ENCODE peak calls at places on chromosomes 13 and 19, in ten cellular contexts. N is Peyer's patch, U is heart left ventricle, X is lower leg skin, B is transverse colon, R is right lobe of liver, A is endothelial cell of umbilical vein, K is sigmoid colon, J is H54, P is stomach. Y is an unnamed sample.

GRCh38 chr13:99380921-99381645 is 73.9 kb upstream of the GPR183 start:
- DNase-seq in N (no peak), U (no peak), X (peak; percentile 10), B (no peak), R (no peak), A (no peak), K (peak; percentile 48), J (no peak), P (no peak), Y (no peak)

GRCh38 chr13:98606296-98606695 is 29.4 kb upstream of the STK24 start:
- DNase-seq in N (no peak), U (no peak), X (no peak), B (no peak), R (no peak), A (no peak), K (no peak), J (no peak), P (no peak), Y (no peak)

GRCh38 chr13:75569576-75569975 is 20.0 kb downstream of the UCHL3 start:
- DNase-seq in N (no peak), U (no peak), X (no peak), B (no peak), R (no peak), A (no peak), K (no peak), J (no peak), P (no peak), Y (no peak)

GRCh38 chr19:1566392-1567115 is 1.6 kb downstream of the MEX3D start:
- DNase-seq in N (peak; percentile 71), U (peak; percentile 69), X (no peak), B (peak; percentile 59), R (no peak), A (peak; percentile 81), K (peak; percentile 88), J (peak; percentile 92), P (peak; percentile 71), Y (peak; percentile 74)

GRCh38 chr19:10283301-10283733 is 3.4 kb upstream of the ICAM4 start:
- DNase-seq in N (no peak), U (no peak), X (no peak), B (no peak), R (no peak), A (no peak), K (no peak), J (no peak), P (no peak), Y (no peak)

GRCh38 chr19:35592226-35592625 is 6.3 kb downstream of the PMIS2 start:
- DNase-seq in N (no peak), U (no peak), X (no peak), B (no peak), R (no peak), A (peak; percentile 25), K (no peak), J (no peak), P (peak; percentile 36), Y (peak; percentile 33)

GRCh38 chr13:113187263-113187669 is 21.2 kb downstream of the PCID2 start:
- DNase-seq in N (no peak), U (peak; percentile 91), X (peak; percentile 91), B (peak; percentile 51), R (peak; percentile 62), A (peak; percentile 96), K (peak; percentile 87), J (peak; percentile 96), P (peak; percentile 72), Y (peak; percentile 96)

GRCh38 chr13:71587778-71588177 is 279.2 kb downstream of the DACH1 start:
- DNase-seq in N (no peak), U (no peak), X (no peak), B (no peak), R (no peak), A (no peak), K (no peak), J (no peak), P (no peak), Y (no peak)

DNA sequence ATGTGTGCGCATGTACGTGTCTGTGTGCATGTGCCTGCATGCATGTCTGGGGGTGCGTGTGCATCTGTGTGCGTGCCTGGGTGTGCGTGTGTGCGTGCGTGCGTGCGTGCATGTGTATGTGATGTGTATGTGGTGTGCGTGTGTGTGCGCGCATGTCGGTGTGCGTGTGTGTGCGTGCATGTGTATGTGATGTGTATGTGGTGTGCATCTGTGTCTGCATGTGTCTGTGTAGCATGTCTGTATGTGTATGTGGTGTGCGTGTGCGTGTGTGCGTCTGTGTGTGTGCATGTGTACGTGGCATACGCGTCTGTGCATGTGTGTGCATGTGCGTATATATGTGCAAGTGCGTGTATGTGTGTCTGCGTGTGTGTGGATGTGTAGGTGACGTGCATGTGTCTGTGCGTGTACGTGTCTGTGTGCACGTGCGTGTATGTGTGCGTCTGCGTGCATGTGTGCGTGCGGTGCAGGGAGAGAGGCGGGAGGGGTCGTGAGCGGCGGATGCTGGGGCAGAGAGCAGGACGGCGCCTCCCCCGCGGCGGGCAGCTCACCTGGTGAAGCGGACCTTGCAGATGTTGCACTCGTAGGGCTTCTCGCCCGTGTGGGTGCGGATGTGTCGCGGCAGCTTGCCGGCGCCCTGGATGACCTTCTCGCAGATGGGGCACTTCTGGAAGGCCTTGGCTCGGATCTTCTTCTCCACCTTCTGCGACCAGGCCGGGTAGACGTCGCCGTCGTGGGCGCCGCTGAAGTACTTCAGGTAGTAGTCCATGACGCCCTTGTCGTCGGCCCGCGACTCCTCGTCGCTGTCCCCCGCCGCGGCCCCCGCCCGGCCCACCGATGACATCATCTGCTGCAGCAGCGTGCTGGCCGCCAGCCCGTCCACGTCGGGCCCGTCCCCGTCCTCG is 13.0 kb downstream of the ZBTB7A start:
- DNase-seq in N (peak; percentile 77), U (no peak), X (no peak), B (peak; percentile 70), R (no peak), A (no peak), K (no peak), J (no peak), P (no peak), Y (no peak)
- TF ChIP-seq POLR2A in N (no peak), U (no peak), X (no peak), B (no peak), R (no peak), A (no peak), K (no peak), J (no peak), P (no peak), Y (no peak)

GRCh38 chr13:30115257-30115600 is 192.1 kb downstream of the KATNAL1 start:
- DNase-seq in N (no peak), U (no peak), X (no peak), B (no peak), R (no peak), A (no peak), K (no peak), J (no peak), P (no peak), Y (no peak)

GRCh38 chr13:30113531-30113930 is 193.8 kb downstream of the KATNAL1 start:
- DNase-seq in N (no peak), U (no peak), X (no peak), B (no peak), R (no peak), A (no peak), K (no peak), J (no peak), P (no peak), Y (no peak)

GRCh38 chr13:30113983-30114491 is 193.3 kb downstream of the KATNAL1 start:
- DNase-seq in N (peak; percentile 60), U (no peak), X (no peak), B (peak; percentile 44), R (no peak), A (no peak), K (no peak), J (no peak), P (peak; percentile 72), Y (no peak)

GRCh38 chr13:30116379-30116778 is 191.0 kb downstream of the KATNAL1 start:
- DNase-seq in N (no peak), U (no peak), X (no peak), B (no peak), R (no peak), A (no peak), K (no peak), J (no peak), P (no peak), Y (no peak)

DNA sequence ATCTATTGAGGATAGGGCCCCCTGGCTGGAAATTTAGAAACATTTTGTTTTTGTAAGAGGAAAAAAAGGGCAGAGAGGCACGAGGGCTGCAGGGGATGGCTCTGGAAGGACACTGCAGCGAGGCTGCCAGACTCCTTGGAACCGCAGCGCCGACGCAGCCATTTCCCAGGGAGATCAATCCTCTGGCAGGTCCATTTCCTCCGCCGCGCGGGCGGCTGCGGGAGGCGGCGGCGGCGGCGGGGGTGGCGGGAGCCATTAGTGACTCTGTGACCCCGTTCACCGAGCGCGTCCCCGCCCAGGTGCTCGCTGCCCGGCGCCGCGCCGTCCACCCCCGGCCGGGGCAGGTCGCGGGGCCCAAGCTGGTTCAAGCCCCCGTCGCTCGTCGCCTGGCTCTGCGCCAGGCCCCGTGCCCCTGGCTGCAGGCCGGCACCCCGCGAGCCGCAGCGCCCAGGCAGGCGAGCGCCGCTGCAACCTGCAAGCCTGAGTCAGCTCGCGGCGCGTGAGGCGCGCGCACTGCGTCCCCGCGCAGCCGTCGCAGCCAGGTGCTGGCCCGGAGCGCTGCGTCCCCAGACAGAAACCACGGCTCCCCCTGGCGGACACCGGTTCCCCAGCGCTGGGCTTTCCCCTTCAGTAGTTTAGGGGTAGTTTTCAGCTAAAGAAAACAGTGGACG is 192.6 kb downstream of the KATNAL1 start:
- DNase-seq in N (peak; percentile 96), U (peak; percentile 91), X (peak; percentile 88), B (peak; percentile 95), R (peak; percentile 92), A (peak; percentile 80), K (peak; percentile 94), J (peak; percentile 69), P (peak; percentile 96), Y (peak; percentile 94)
- TF ChIP-seq POLR2A in N (peak; percentile 34), U (no peak), X (no peak), B (no peak), R (peak; percentile 82), A (no peak), K (no peak), J (no peak), P (no peak), Y (peak; percentile 77)

GRCh38 chr19:8366121-8366581 is 2.2 kb downstream of the ANGPTL4 start:
- DNase-seq in N (peak; percentile 28), U (no peak), X (no peak), B (no peak), R (peak; percentile 30), A (no peak), K (no peak), J (peak; percentile 7), P (no peak), Y (no peak)

GRCh38 chr19:8370176-8371010 is 6.4 kb downstream of the ANGPTL4 start:
- DNase-seq in N (peak; percentile 34), U (peak; percentile 31), X (no peak), B (no peak), R (no peak), A (no peak), K (no peak), J (no peak), P (no peak), Y (no peak)

GRCh38 chr19:8366961-8367326 is 3.0 kb downstream of the ANGPTL4 start:
- DNase-seq in N (no peak), U (peak; percentile 47), X (no peak), B (peak; percentile 30), R (peak; percentile 59), A (no peak), K (peak; percentile 87), J (no peak), P (no peak), Y (no peak)

GRCh38 chr19:8368136-8368535 is 4.2 kb downstream of the ANGPTL4 start:
- DNase-seq in N (no peak), U (no peak), X (no peak), B (no peak), R (no peak), A (no peak), K (no peak), J (no peak), P (no peak), Y (no peak)

DNA sequence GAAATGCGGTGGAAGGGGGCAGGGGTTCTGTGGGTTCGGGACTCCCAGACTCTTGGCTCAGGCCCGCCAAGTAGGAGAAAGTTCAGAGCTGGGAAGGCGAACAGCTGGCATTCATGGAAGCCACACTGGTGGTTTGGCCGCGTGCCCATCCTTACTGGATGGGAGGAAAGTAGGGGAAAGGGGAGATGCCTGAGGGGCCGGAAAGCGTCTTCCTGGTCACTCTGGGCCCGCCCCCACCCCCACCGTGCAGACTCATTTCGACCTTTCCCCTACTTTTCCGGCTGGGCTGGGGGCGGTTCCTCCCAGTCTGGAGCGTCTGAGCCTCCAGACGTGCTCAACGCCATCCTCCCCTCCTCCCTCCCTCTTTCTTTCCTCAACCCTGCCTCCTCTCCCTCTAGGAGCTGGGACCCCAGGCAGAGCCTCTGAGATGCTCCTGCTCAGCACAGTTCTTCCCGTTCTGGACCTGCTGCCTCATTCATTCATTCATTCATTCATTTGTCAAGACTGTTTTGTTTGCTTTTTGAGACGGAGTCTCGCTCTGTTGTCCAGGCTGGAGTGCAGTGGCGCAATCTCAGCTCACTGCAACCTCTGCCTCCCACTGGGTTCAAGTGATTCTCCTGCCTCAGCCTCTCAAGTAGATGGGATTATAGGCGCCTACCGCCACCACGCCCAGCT is 3.5 kb downstream of the ANGPTL4 start:
- DNase-seq in N (peak; percentile 78), U (peak; percentile 96), X (peak; percentile 75), B (peak; percentile 87), R (peak; percentile 91), A (peak; percentile 96), K (peak; percentile 97), J (peak; percentile 93), P (peak; percentile 96), Y (peak; percentile 89)
- TF ChIP-seq POLR2A in N (peak; percentile 10), U (no peak), X (no peak), B (no peak), R (no peak), A (peak; percentile 76), K (no peak), J (no peak), P (no peak), Y (no peak)

GRCh38 chr19:58575183-58576041 is 2.3 kb upstream of the MZF1 start:
- DNase-seq in N (peak; percentile 92), U (peak; percentile 96), X (peak; percentile 84), B (peak; percentile 89), R (peak; percentile 93), A (peak; percentile 95), K (peak; percentile 97), J (peak; percentile 90), P (peak; percentile 87), Y (peak; percentile 90)
- TF ChIP-seq POLR2A in N (peak; percentile 48), U (peak; percentile 66), X (no peak), B (peak; percentile 57), R (peak; percentile 42), A (peak; percentile 91), K (peak; percentile 43), J (peak; percentile 85), P (no peak), Y (peak; percentile 65)

Y was measured in adrenal gland.